ENCODE peak calls at places on chromosomes 5 and 9, in ten cellular contexts. F, V, J, W, H, Y, E, T, L and M are unnamed samples.

GRCh38 chr9:85040141-85040540 is 370.6 kb downstream of the NTRK2 start:
- DNase-seq in F (no peak), W (no peak), T (no peak), V (no peak), Y (no peak), E (no peak), H (no peak), J (no peak), L (peak; percentile 6), M (peak; percentile 76)

GRCh38 chr5:464843-465590 is 22.0 kb downstream of the EXOC3 start:
- DNase-seq in E (no peak), V (peak; percentile 32), L (no peak), J (no peak), Y (peak; percentile 11), F (no peak), T (no peak), W (no peak), H (no peak), M (no peak)

GRCh38 chr5:149808264-149808982 is 78.3 kb downstream of the PPARGC1B start:
- DNase-seq in V (no peak), W (no peak), Y (no peak), L (no peak), J (no peak), E (no peak), H (no peak), T (no peak), F (no peak), M (no peak)

GRCh38 chr5:138140268-138140667 is 1.0 kb upstream of the NME5 start:
- DNase-seq in J (no peak), F (no peak), V (no peak), Y (no peak), L (no peak), T (no peak), E (no peak), W (no peak), H (no peak), M (no peak)

GRCh38 chr9:89751081-89751855 is 146.5 kb downstream of the GADD45G start:
- DNase-seq in E (no peak), W (no peak), L (no peak), H (no peak), Y (no peak), T (no peak), V (no peak), J (no peak), F (no peak), M (no peak)

GRCh38 chr9:17005085-17005484 is 129.8 kb upstream of the CNTLN start:
- DNase-seq in L (no peak), W (peak; percentile 37), H (peak; percentile 36), T (no peak), E (peak; percentile 41), F (no peak), Y (peak; percentile 31), J (peak; percentile 47), V (no peak), M (peak; percentile 45)

GRCh38 chr5:176771102-176771845 is 39.1 kb upstream of the UNC5A start:
- DNase-seq in T (no peak), L (no peak), W (no peak), F (no peak), Y (no peak), J (no peak), H (no peak), V (peak; percentile 8), E (no peak), M (no peak)

GRCh38 chr5:104189031-104189430 is 626.4 kb upstream of the NUDT12 start:
- DNase-seq in V (no peak), E (no peak), T (no peak), H (no peak), L (no peak), Y (no peak), W (no peak), F (no peak), J (peak; percentile 96), M (peak; percentile 61)

GRCh38 chr9:137095664-137096517 is 9.1 kb downstream of the MAN1B1 start:
- DNase-seq in W (no peak), F (no peak), L (no peak), E (no peak), J (no peak), Y (no peak), H (no peak), V (peak; percentile 84), T (no peak), M (no peak)

GRCh38 chr5:7597058-7597457 is 201.1 kb downstream of the ADCY2 start:
- DNase-seq in T (no peak), E (no peak), Y (no peak), J (peak; percentile 18), V (no peak), H (no peak), F (no peak), W (no peak), L (no peak), M (no peak)

GRCh38 chr5:57171818-57172465 is 1.9 kb upstream of the GPBP1 start:
- DNase-seq in H (peak; percentile 47), V (no peak), F (no peak), W (no peak), L (no peak), E (no peak), T (no peak), J (peak; percentile 42), Y (no peak), M (peak; percentile 84)

GRCh38 chr9:38622083-38622674 is 1.8 kb upstream of the ANKRD18A start:
- DNase-seq in J (no peak), F (no peak), E (no peak), H (peak; percentile 81), W (peak; percentile 41), L (peak; percentile 57), Y (no peak), T (no peak), V (no peak), M (peak; percentile 22)

GRCh38 chr5:1038417-1039209 is 30.0 kb downstream of the NKD2 start:
- DNase-seq in H (no peak), T (no peak), W (peak; percentile 3), L (no peak), J (no peak), V (no peak), Y (peak; percentile 7), F (no peak), E (peak; percentile 11), M (no peak)

GRCh38 chr5:41968153-41968723 is 43.2 kb downstream of the FBXO4 start:
- DNase-seq in E (no peak), Y (no peak), F (no peak), T (no peak), L (no peak), J (no peak), V (no peak), W (no peak), H (no peak), M (no peak)

GRCh38 chr9:90033030-90033650 is 428.3 kb downstream of the GADD45G start:
- DNase-seq in Y (no peak), J (no peak), H (no peak), W (no peak), F (no peak), E (no peak), T (no peak), L (no peak), V (no peak), M (no peak)

DNA sequence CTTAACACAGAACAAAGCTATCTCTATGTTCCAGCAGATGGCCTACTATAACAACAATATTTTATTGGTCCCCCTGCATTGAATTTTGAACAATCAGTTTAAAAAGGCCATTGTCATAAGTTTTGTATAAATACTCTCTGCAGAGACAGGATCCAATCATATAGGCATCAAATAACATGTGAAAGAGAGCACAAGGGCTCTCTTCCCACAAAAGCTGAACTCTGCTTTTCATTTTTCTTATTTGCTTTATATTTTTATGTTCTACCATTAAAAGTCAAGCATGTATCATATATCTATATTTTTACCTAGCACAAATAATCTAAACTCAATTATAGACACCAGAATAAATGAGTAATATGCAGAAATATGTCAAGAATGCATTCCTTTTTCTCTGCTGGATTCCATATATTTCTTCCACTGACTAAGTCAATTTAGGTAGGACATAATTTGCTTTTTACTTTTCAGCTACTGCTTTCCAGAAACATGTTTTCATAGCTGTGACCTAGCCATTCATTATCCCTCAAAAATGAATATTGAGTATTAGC is 143.6 kb downstream of the CDH9 start:
- DNase-seq in W (no peak), T (no peak), V (no peak), J (peak; percentile 23), L (no peak), Y (no peak), H (no peak), E (no peak), F (no peak), M (peak; percentile 10)
- TF ChIP-seq CTCF in W (no peak), T (no peak), V (no peak), J (no peak), L (no peak), Y (no peak), H (no peak), E (no peak), F (no peak), M (no peak)

GRCh38 chr5:94157704-94158608 is 416.6 kb upstream of the POU5F2 start:
- DNase-seq in H (no peak), E (no peak), J (no peak), V (no peak), L (no peak), T (no peak), Y (no peak), F (no peak), W (no peak), M (no peak)
- TF ChIP-seq CTCF in H (no peak), E (no peak), J (peak; percentile 33), V (no peak), L (peak; percentile 20), T (no peak), Y (no peak), F (no peak), W (no peak), M (no peak)

GRCh38 chr9:109206670-109207069 is 39.6 kb upstream of the FRRS1L start:
- DNase-seq in Y (no peak), E (no peak), H (peak; percentile 21), V (no peak), J (no peak), W (no peak), T (no peak), L (peak; percentile 32), F (no peak), M (no peak)
- TF ChIP-seq CTCF in Y (no peak), E (no peak), H (no peak), V (no peak), J (no peak), W (no peak), T (peak; percentile 15), L (peak; percentile 40), F (no peak), M (no peak)

DNA sequence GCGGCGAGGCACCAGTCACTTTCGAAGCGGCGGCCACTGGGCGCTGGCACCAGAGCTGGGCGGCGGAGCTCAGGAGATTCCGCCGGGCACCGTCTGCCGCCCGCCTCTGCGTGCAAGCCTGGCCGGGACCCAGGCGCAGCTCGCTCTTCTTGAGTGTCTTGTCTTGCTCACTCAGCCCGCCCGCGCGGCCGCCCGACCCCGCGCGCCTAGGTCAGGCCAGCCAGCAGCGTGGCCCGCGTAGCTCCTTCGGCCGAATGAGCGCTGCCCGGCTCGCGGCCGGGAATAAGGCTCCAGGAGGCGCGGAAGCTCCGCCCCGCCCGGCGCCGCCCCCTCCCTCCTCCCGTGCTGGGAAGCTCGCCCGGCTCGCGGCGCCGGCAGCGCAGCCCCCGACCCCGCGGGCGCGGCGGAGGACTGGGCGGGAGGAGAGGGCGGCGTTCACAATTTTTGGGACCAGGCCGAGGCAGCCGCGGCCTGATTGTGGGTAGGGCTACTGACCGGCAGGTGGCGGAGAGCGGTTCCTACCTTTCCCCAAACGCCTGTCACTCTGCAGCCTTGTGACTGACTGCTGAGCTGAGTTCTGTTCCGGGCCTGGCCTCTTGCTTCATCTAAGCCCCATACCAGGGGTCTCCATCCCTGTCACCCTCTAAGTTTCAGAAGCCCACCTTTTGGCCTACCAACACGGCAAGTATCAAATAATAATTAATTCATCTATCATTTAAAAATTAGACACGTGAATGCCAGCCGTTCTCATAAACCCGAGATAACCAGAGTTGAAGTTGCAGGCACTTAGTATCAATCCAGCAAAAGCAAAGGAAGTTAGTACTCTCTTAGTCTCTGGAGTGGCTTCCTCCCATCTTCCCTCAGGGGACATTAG is at the start of gene HBEGF:
- DNase-seq in H (peak; percentile 69), F (peak; percentile 72), E (peak; percentile 87), L (peak; percentile 97), W (peak; percentile 92), V (peak; percentile 55), Y (peak; percentile 88), T (peak; percentile 77), J (peak; percentile 69), M (peak; percentile 81)
- TF ChIP-seq CTCF in H (no peak), F (peak; percentile 33), E (peak; percentile 50), L (peak; percentile 64), W (peak; percentile 43), V (peak; percentile 30), Y (peak; percentile 65), T (peak; percentile 72), J (peak; percentile 35), M (peak; percentile 44)